ENCODE peak calls at places on chromosome 20, in seven cellular contexts. M is IMR-90; H is adrenal gland; B is CD8-positive, alpha-beta memory T cell; S is hepatocyte; E is psoas muscle; Y is CD4-positive, CD25-positive, alpha-beta regulatory T cell. V is an unnamed sample.

GRCh38 chr20:22807646-22808045 is 223.3 kb upstream of the FOXA2 start:
- DNase-seq in E (no peak), H (no peak), M (peak; percentile 1), Y (no peak), S (no peak), B (no peak), V (no peak)

GRCh38 chr20:4875578-4876067 is 125.7 kb downstream of the SLC23A2 start:
- DNase-seq in E (no peak), M (no peak), H (no peak), B (no peak), S (no peak), Y (no peak), V (no peak)

GRCh38 chr20:19953606-19954005 is 63.6 kb upstream of the NAA20 start:
- DNase-seq in E (no peak), Y (no peak), S (no peak), H (no peak), M (no peak), B (no peak), V (no peak)

GRCh38 chr20:25252686-25253421 is 5.0 kb downstream of the PYGB start:
- DNase-seq in B (no peak), M (no peak), S (peak; percentile 28), H (no peak), E (no peak), Y (no peak), V (no peak)

GRCh38 chr20:33209789-33210188 is 7.4 kb upstream of the BPIFA3 start:
- DNase-seq in E (peak; percentile 70), M (peak; percentile 52), B (peak; percentile 5), Y (no peak), H (peak; percentile 78), S (peak; percentile 94), V (peak; percentile 61)

GRCh38 chr20:15446373-15446772 is 1109.0 kb upstream of the FLRT3 start:
- DNase-seq in Y (no peak), B (no peak), H (peak; percentile 18), M (no peak), S (peak; percentile 47), E (peak; percentile 53), V (no peak)

GRCh38 chr20:19976595-19977372 is 40.4 kb upstream of the NAA20 start:
- DNase-seq in E (peak; percentile 67), Y (no peak), M (peak; percentile 83), H (no peak), S (peak; percentile 62), B (no peak), V (peak; percentile 87)

GRCh38 chr20:11387189-11387754 is 530.4 kb upstream of the BTBD3 start:
- DNase-seq in S (no peak), Y (no peak), E (no peak), B (no peak), M (peak; percentile 99), H (no peak), V (no peak)

GRCh38 chr20:6765469-6766058 is 1.9 kb upstream of the BMP2 start:
- DNase-seq in H (no peak), B (no peak), Y (no peak), S (peak; percentile 49), M (peak; percentile 61), E (no peak), V (no peak)

GRCh38 chr20:10402938-10403593 is 31.0 kb downstream of the MKKS start:
- DNase-seq in E (no peak), H (no peak), B (no peak), Y (no peak), S (no peak), M (peak; percentile 6), V (no peak)

GRCh38 chr20:51624157-51624731 is 81.7 kb upstream of the NFATC2 start:
- DNase-seq in Y (peak; percentile 28), H (peak; percentile 48), B (peak; percentile 30), M (peak; percentile 57), S (peak; percentile 73), E (peak; percentile 63), V (no peak)

GRCh38 chr20:3613821-3614440 is 49.3 kb downstream of the GFRA4 start:
- DNase-seq in M (peak; percentile 6), B (no peak), E (no peak), Y (no peak), H (no peak), S (no peak), V (no peak)

GRCh38 chr20:21326700-21327099 is 23.6 kb downstream of the XRN2 start:
- DNase-seq in S (no peak), H (no peak), B (no peak), E (no peak), M (no peak), Y (no peak), V (no peak)

GRCh38 chr20:21323640-21324039 is 20.5 kb downstream of the XRN2 start:
- DNase-seq in M (peak; percentile 86), S (peak; percentile 19), Y (no peak), E (no peak), B (no peak), H (peak; percentile 39), V (no peak)

GRCh38 chr20:21322921-21323321 is 19.8 kb downstream of the XRN2 start:
- DNase-seq in H (no peak), M (peak; percentile 10), Y (no peak), E (no peak), B (no peak), S (no peak), V (no peak)

GRCh38 chr20:21324126-21324525 is 21.0 kb downstream of the XRN2 start:
- DNase-seq in E (no peak), B (no peak), Y (no peak), M (peak; percentile 63), S (no peak), H (no peak), V (no peak)

GRCh38 chr20:21325296-21325695 is 22.2 kb downstream of the XRN2 start:
- DNase-seq in E (no peak), Y (no peak), H (no peak), S (no peak), B (no peak), M (peak; percentile 34), V (no peak)
- H3K4me1 ChIP-seq in E (peaks cover 37% of the 10 kb centered on the region), Y (peaks cover 34% of the 10 kb centered on the region), H (peaks cover 19% of the 10 kb centered on the region), S (peaks cover 4% of the 10 kb centered on the region), B (peaks cover 44% of the 10 kb centered on the region), M (peaks cover 7% of the 10 kb centered on the region), V (peaks cover 15% of the 10 kb centered on the region)

GRCh38 chr20:56627122-56628014 is 1.7 kb upstream of the TFAP2C start:
- DNase-seq in Y (no peak), M (no peak), B (no peak), S (no peak), E (no peak), H (no peak), V (no peak)

GRCh38 chr20:56629464-56630085 is 469 bp downstream of the TFAP2C start:
- DNase-seq in S (no peak), M (no peak), B (no peak), E (no peak), Y (no peak), H (no peak), V (no peak)

GRCh38 chr20:56628015-56628872 is 862 bp upstream of the TFAP2C start:
- DNase-seq in E (no peak), Y (no peak), B (no peak), H (no peak), M (no peak), S (peak; percentile 35), V (no peak)

GRCh38 chr20:56630086-56630493 is 984 bp downstream of the TFAP2C start:
- DNase-seq in E (no peak), Y (no peak), S (peak; percentile 85), B (no peak), M (no peak), H (no peak), V (no peak)

DNA sequence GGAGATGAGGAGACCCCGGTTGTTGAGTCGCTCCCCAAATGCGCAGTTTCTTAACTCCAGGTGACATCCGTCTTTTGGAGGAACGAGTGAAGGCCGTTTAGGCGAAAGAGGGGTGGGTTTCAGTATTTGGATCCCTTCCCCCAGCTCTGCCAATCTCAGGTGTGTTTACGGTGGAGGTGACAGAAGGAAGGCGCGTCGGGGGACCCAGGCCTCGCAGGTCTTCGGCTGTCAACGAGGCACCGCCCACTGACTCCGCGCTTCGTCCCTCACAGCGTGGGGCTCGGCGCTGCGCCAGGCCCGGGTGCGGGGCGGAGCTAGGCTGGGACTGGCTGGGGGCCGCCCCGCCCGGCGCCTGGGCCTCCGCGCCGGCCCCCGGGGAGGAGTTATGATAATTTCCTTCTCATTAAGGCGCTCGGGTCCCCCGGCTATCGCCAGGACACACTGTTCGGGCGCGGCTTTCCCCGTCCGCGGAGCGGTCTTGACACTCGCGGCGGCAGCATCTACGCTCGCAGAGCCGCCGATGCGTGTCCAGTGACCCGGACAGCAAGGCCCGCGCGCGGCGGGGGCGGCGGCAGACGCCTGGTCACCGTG is at the start of gene TFAP2C:
- DNase-seq in Y (no peak), S (peak; percentile 84), B (no peak), H (peak; percentile 65), M (no peak), E (peak; percentile 64), V (peak; percentile 72)
- H3K27me3 ChIP-seq in Y (peaks cover 15% of the 10 kb centered on the region), S (peaks cover 100% of the 10 kb centered on the region), B (peaks cover 15% of the 10 kb centered on the region), H (peaks cover 80% of the 10 kb centered on the region), M (peaks cover 87% of the 10 kb centered on the region), E (peaks cover 50% of the 10 kb centered on the region), V (peaks cover 92% of the 10 kb centered on the region)

GRCh38 chr20:47557791-47558190 is 56.1 kb downstream of the NCOA3 start:
- DNase-seq in H (no peak), M (peak; percentile 11), B (no peak), Y (no peak), S (no peak), E (no peak), V (no peak)

GRCh38 chr20:47558295-47558694 is 56.6 kb downstream of the NCOA3 start:
- DNase-seq in Y (no peak), S (no peak), M (no peak), H (no peak), E (no peak), B (no peak), V (no peak)

GRCh38 chr20:47558699-47559098 is 57.0 kb downstream of the NCOA3 start:
- DNase-seq in B (no peak), H (no peak), E (no peak), M (no peak), Y (no peak), S (no peak), V (no peak)

GRCh38 chr20:47559141-47559540 is 57.5 kb downstream of the NCOA3 start:
- DNase-seq in Y (no peak), E (no peak), H (no peak), M (peak; percentile 24), B (no peak), S (no peak), V (no peak)

DNA sequence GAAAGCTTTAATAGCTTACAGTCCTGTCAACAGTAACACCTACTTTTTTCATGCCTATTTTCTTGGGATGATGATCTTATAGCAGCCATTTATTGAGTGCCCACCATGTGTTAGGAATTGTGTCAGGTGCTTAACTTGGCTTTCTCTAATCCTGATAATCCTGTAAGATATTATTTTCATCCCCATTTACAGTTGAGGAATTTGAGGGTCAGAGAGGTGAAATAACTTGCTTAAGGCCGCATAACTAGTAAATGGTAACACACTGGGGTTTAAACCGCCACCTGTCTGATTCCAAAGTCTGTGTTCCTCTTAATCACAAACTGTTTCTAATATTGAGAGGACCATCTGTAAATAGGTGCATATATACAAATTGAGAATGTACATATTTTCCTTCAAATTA is 55.5 kb downstream of the NCOA3 start:
- DNase-seq in M (no peak), H (no peak), S (no peak), E (no peak), B (no peak), Y (no peak), V (no peak)
- H3K4me1 ChIP-seq in M (peaks cover 9% of the 10 kb centered on the region), H (no peaks in the 10 kb centered on the region), S (no peaks in the 10 kb centered on the region), E (peaks cover 44% of the 10 kb centered on the region), B (peaks cover 37% of the 10 kb centered on the region), Y (peaks cover 19% of the 10 kb centered on the region), V (peaks cover 38% of the 10 kb centered on the region)

DNA sequence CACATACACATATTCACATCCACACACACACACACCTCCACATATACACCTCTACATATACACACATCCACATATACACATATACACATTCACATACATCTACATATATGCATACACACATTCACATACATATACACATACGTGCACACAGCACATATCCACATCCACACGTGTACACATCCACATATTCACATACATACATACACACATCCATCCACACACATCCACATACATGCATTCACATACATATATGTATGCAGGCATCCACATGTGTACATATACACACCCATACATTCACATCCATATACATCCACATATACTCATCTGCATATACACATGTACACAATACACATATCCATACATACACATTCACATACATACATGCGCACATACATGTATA is 25.6 kb upstream of the NKX2-2 start:
- DNase-seq in E (no peak), B (no peak), S (no peak), M (no peak), Y (no peak), H (no peak), V (no peak)
- H3K27me3 ChIP-seq in E (peaks cover under 1% of the 10 kb centered on the region), B (no peaks in the 10 kb centered on the region), S (peaks cover 9% of the 10 kb centered on the region), M (no peaks in the 10 kb centered on the region), Y (no peaks in the 10 kb centered on the region), H (no peaks in the 10 kb centered on the region), V (no peaks in the 10 kb centered on the region)

V was measured in tibial artery.